ENCODE peak calls at places on chromosomes 1 and 21, in four cellular contexts. Q is neuronal stem cell, F is H9, E is trophoblast cell. N is an unnamed sample.

GRCh38 chr21:16194851-16195251 is 465.1 kb downstream of the USP25 start:
- DNase-seq in Q (no peak), E (no peak), F (no peak), N (peak; percentile 22)

GRCh38 chr1:34865573-34865972 is 6.0 kb upstream of the SMIM12 start:
- DNase-seq in E (no peak), F (no peak), Q (no peak), N (no peak)

GRCh38 chr1:21855257-21856096 is 43.4 kb downstream of the LDLRAD2 start:
- DNase-seq in E (no peak), F (no peak), Q (no peak), N (no peak)

GRCh38 chr1:226648421-226648820 is 90.7 kb downstream of the ITPKB start:
- DNase-seq in Q (no peak), E (no peak), F (no peak), N (no peak)

GRCh38 chr1:22289251-22289995 is 146.5 kb upstream of the WNT4 start:
- DNase-seq in F (no peak), E (no peak), Q (no peak), N (peak; percentile 57)

GRCh38 chr1:246565751-246566127 is 322 bp downstream of the TFB2M start:
- DNase-seq in Q (no peak), F (no peak), E (peak; percentile 26), N (no peak)

GRCh38 chr1:88179943-88180342 is 504.1 kb upstream of the PKN2 start:
- DNase-seq in E (no peak), Q (no peak), F (no peak), N (no peak)

GRCh38 chr21:35020446-35020845 is 28.7 kb downstream of the RUNX1 start:
- DNase-seq in F (no peak), E (no peak), Q (no peak), N (no peak)

GRCh38 chr21:28142692-28143091 is 850.0 kb downstream of the LTN1 start:
- DNase-seq in E (no peak), F (no peak), Q (no peak), N (peak; percentile 88)

GRCh38 chr21:37849703-37850102 is 66.6 kb downstream of the KCNJ6 start:
- DNase-seq in E (no peak), F (no peak), Q (no peak), N (peak; percentile 46)

GRCh38 chr1:67818725-67819301 is 14.5 kb downstream of the GNG12 start:
- DNase-seq in Q (no peak), F (no peak), E (peak; percentile 98), N (no peak)

GRCh38 chr1:93288558-93288957 is 57.1 kb upstream of the DR1 start:
- DNase-seq in F (no peak), Q (no peak), E (no peak), N (no peak)

GRCh38 chr1:41380979-41381690 is 19.9 kb downstream of the FOXO6 start:
- DNase-seq in F (no peak), E (no peak), Q (no peak), N (no peak)

GRCh38 chr1:155504207-155504606 is 58.4 kb downstream of the ASH1L start:
- DNase-seq in E (no peak), Q (no peak), F (no peak), N (peak; percentile 44)

GRCh38 chr1:241557551-241558193 is 25.5 kb downstream of the KMO start:
- DNase-seq in F (no peak), E (no peak), Q (no peak), N (no peak)

GRCh38 chr1:108606478-108606877 is 46.6 kb downstream of the EEIG2 start:
- DNase-seq in E (no peak), Q (no peak), F (no peak), N (no peak)

GRCh38 chr1:150173161-150173585 is 23.5 kb downstream of the PLEKHO1 start:
- DNase-seq in E (no peak), Q (no peak), F (no peak), N (no peak)

GRCh38 chr1:18182518-18183160 is 75.0 kb downstream of the IGSF21 start:
- DNase-seq in F (peak; percentile 49), E (peak; percentile 29), Q (no peak), N (no peak)

GRCh38 chr21:45029298-45029967 is 44.9 kb upstream of the ADARB1 start:
- DNase-seq in E (no peak), F (peak; percentile 64), Q (no peak), N (peak; percentile 45)

GRCh38 chr1:55962472-55962871 is 616.9 kb downstream of the PLPP3 start:
- DNase-seq in E (no peak), F (no peak), Q (no peak), N (no peak)

GRCh38 chr1:205706601-205707502 is 26.5 kb upstream of the SLC45A3 start:
- DNase-seq in E (no peak), Q (no peak), F (no peak), N (no peak)

GRCh38 chr1:167273027-167273800 is 52.5 kb downstream of the POU2F1 start:
- DNase-seq in Q (no peak), E (no peak), F (no peak), N (peak; percentile 37)

GRCh38 chr1:238063454-238063853 is 172.7 kb upstream of the ZP4 start:
- DNase-seq in E (no peak), Q (no peak), F (no peak), N (peak; percentile 17)

GRCh38 chr1:171251741-171252300 is 3.5 kb downstream of the FMO1 start:
- DNase-seq in F (no peak), Q (peak; percentile 33), E (no peak), N (peak; percentile 36)

GRCh38 chr1:45679123-45679522 is 7.2 kb downstream of the GPBP1L1 start:
- DNase-seq in Q (no peak), F (no peak), E (no peak), N (no peak)

GRCh38 chr1:179003474-179004066 is 22.1 kb upstream of the FAM20B start:
- DNase-seq in E (no peak), Q (no peak), F (no peak), N (no peak)
- H2BK12ac ChIP-seq in E (no peak overlapping the region), Q (no peak overlapping the region), F (no peak overlapping the region), N (no peak overlapping the region)

GRCh38 chr1:69475021-69475420 is 92.7 kb upstream of the LRRC7 start:
- DNase-seq in Q (no peak), F (no peak), E (peak; percentile 41), N (no peak)
- H2BK12ac ChIP-seq in Q (no peak overlapping the region), F (no peak overlapping the region), E (no peak overlapping the region), N (no peak overlapping the region)

DNA sequence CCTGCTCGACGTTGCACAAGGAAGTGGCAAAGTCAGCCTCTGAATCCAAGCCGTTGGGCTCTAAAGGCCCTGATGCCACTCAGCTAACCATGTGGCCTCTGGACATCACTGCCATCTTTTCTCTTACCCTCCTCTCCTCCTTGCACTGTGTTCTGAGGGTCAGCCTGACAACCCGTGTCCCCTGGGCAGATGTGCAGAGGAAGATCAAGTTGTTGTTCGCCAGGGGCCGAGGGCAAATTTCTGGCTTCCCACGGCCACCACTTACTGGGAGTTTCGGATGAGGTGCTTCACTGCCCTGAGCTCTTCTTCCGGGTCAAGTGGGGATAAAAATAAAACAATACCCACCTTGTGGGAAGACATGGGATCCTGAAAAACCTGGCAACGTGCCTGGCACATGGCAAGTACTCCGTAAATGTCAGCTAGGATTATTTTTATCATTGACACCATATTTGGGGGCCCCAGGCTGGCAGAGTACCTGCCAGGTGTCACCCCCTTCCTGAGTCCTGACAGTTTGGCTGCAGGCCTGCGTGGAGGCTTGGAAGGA is 9.0 kb upstream of the EPHA2 start:
- DNase-seq in F (no peak), Q (no peak), E (no peak), N (no peak)
- H2BK12ac ChIP-seq in F (no peak overlapping the region), Q (no peak overlapping the region), E (peak overlapping the region; percentile 79), N (peak overlapping the region; percentile 90)

GRCh38 chr1:6959491-6959890 is 174.2 kb downstream of the CAMTA1 start:
- DNase-seq in F (no peak), E (no peak), Q (no peak), N (no peak)
- H2BK12ac ChIP-seq in F (no peak overlapping the region), E (no peak overlapping the region), Q (no peak overlapping the region), N (no peak overlapping the region)

GRCh38 chr1:119294199-119294598 is 74.4 kb upstream of the HAO2 start:
- DNase-seq in E (no peak), F (no peak), Q (no peak), N (no peak)
- H2BK12ac ChIP-seq in E (no peak overlapping the region), F (no peak overlapping the region), Q (no peak overlapping the region), N (no peak overlapping the region)

GRCh38 chr21:41932576-41933258 is 21.1 kb downstream of the C2CD2 start:
- DNase-seq in F (no peak), Q (no peak), E (no peak), N (peak; percentile 82)

GRCh38 chr21:41931041-41931451 is 22.8 kb downstream of the C2CD2 start:
- DNase-seq in E (peak; percentile 50), Q (no peak), F (no peak), N (peak; percentile 33)

GRCh38 chr21:41929248-41929647 is 24.6 kb downstream of the C2CD2 start:
- DNase-seq in Q (no peak), E (no peak), F (no peak), N (no peak)

GRCh38 chr21:41932191-41932575 is 21.6 kb downstream of the C2CD2 start:
- DNase-seq in Q (no peak), E (peak; percentile 35), F (no peak), N (peak; percentile 80)

GRCh38 chr21:41933259-41934079 is 20.3 kb downstream of the C2CD2 start:
- DNase-seq in E (no peak), F (no peak), Q (no peak), N (peak; percentile 66)
- H2BK12ac ChIP-seq in E (no peak overlapping the region), F (no peak overlapping the region), Q (no peak overlapping the region), N (no peak overlapping the region)